ENCODE peak calls at places on chromosomes 13 and 19, in six cellular contexts. I, C, E, L, N and Z are unnamed samples.

GRCh38 chr19:38831142-38831605 is 420 bp downstream of the ECH1 start:
- DNase-seq in E (peak), C (no peak), L (no peak), I (peak), N (peak), Z (peak)

GRCh38 chr13:95150555-95150954 is 150.7 kb downstream of the ABCC4 start:
- DNase-seq in I (no peak), C (no peak), N (no peak), L (no peak), E (no peak), Z (no peak)

GRCh38 chr13:108981407-108981806 is 352.0 kb downstream of the MYO16 start:
- DNase-seq in E (no peak), L (no peak), I (no peak), C (no peak), N (no peak), Z (no peak)

GRCh38 chr13:25906211-25906661 is 145.6 kb downstream of the SHISA2 start:
- DNase-seq in C (no peak), I (no peak), E (no peak), N (no peak), L (no peak), Z (no peak)

GRCh38 chr13:74134777-74135305 is 637 bp upstream of the KLF12 start:
- DNase-seq in N (peak), L (no peak), E (peak), I (no peak), C (peak), Z (peak)

GRCh38 chr13:39910833-39911232 is 255.4 kb downstream of the COG6 start:
- DNase-seq in L (no peak), N (peak), I (no peak), E (peak), C (no peak), Z (peak)

GRCh38 chr19:41563847-41564514 is 12.0 kb upstream of the CEACAM21 start:
- DNase-seq in N (no peak), I (no peak), L (no peak), E (no peak), C (no peak), Z (no peak)

GRCh38 chr13:44969858-44970484 is 19.3 kb downstream of the NUFIP1 start:
- DNase-seq in C (no peak), E (peak), L (no peak), I (peak), N (no peak), Z (no peak)

GRCh38 chr13:35785563-35786327 is 309.3 kb upstream of the MAB21L1 start:
- DNase-seq in I (no peak), C (no peak), N (no peak), L (no peak), E (no peak), Z (no peak)

GRCh38 chr13:21637296-21637695 is 33.3 kb upstream of the MICU2 start:
- DNase-seq in L (peak), C (no peak), E (peak), N (no peak), I (peak), Z (no peak)

GRCh38 chr19:39263912-39264305 is 4.3 kb upstream of the IFNL2 start:
- DNase-seq in E (no peak), L (no peak), N (no peak), C (no peak), I (no peak), Z (no peak)